ENCODE peak calls at places on chromosomes 5 and 9, in eight cellular contexts. H, B, Q, D, T, Y, K and L are unnamed samples.

GRCh38 chr9:80842976-80843506 is 846.3 kb downstream of the TLE1 start:
- DNase-seq in Q (no peak), T (no peak), H (no peak), B (no peak), D (no peak), Y (no peak), K (no peak), L (no peak)

GRCh38 chr5:34459908-34460307 is 196.2 kb upstream of the RAI14 start:
- DNase-seq in T (no peak), H (no peak), Q (no peak), D (no peak), K (no peak), Y (no peak), B (no peak), L (no peak)

GRCh38 chr5:173741729-173742431 is 125.4 kb upstream of the BOD1 start:
- DNase-seq in K (peak), T (no peak), B (no peak), Y (no peak), H (no peak), D (no peak), Q (no peak), L (no peak)

GRCh38 chr9:130763585-130764200 is 70.1 kb downstream of the EXOSC2 start:
- DNase-seq in Q (no peak), Y (no peak), H (no peak), T (no peak), B (no peak), K (no peak), D (no peak), L (no peak)

GRCh38 chr5:173590436-173591299 is 25.8 kb downstream of the BOD1 start:
- DNase-seq in Q (no peak), Y (no peak), D (no peak), K (no peak), B (no peak), T (no peak), H (no peak), L (no peak)

GRCh38 chr9:101738566-101739183 is at the start of gene GRIN3A:
- DNase-seq in H (no peak), Q (no peak), D (no peak), Y (peak), T (no peak), K (peak), B (no peak), L (no peak)

GRCh38 chr5:158716668-158717067 is 383.0 kb downstream of the EBF1 start:
- DNase-seq in K (no peak), Q (no peak), H (no peak), Y (no peak), T (no peak), B (no peak), D (no peak), L (no peak)

GRCh38 chr5:107636555-107636954 is 34.2 kb downstream of the EFNA5 start:
- DNase-seq in B (no peak), T (no peak), D (no peak), Q (no peak), K (no peak), H (no peak), Y (no peak), L (no peak)